ENCODE peak calls at places on chromosomes 7 and 10, in seven cellular contexts. One of them, this sample, is unnamed.
A peak's percentile ranks its signal among the peaks of the same experiment; 100 is the strongest.

GRCh38 chr7:37467017-37467416 is 18.4 kb upstream of the ELMO1 start:
- DNase-seq in cardiac fibroblast: no peak
- DNase-seq in iris pigment epithelial cell: no peak
- DNase-seq in fibroblast of the conjunctiva: no peak
- DNase-seq in hepatocyte: no peak
- DNase-seq in WERI-Rb-1: no peak
- DNase-seq in CD8-positive, alpha-beta T cell: no peak
- DNase-seq in this sample: no peak

GRCh38 chr7:14793151-14793550 is 109.4 kb downstream of the DGKB start:
- DNase-seq in cardiac fibroblast: no peak
- DNase-seq in iris pigment epithelial cell: no peak
- DNase-seq in fibroblast of the conjunctiva: no peak
- DNase-seq in hepatocyte: no peak
- DNase-seq in WERI-Rb-1: no peak
- DNase-seq in CD8-positive, alpha-beta T cell: no peak
- DNase-seq in this sample: no peak

GRCh38 chr10:109183366-109183765 is 739.9 kb downstream of the XPNPEP1 start:
- DNase-seq in cardiac fibroblast: no peak
- DNase-seq in iris pigment epithelial cell: peak; percentile 32
- DNase-seq in fibroblast of the conjunctiva: no peak
- DNase-seq in hepatocyte: no peak
- DNase-seq in WERI-Rb-1: no peak
- DNase-seq in CD8-positive, alpha-beta T cell: no peak
- DNase-seq in this sample: no peak

GRCh38 chr10:88962336-88962735 is 9.8 kb upstream of the ACTA2 start:
- DNase-seq in cardiac fibroblast: no peak
- DNase-seq in iris pigment epithelial cell: no peak
- DNase-seq in fibroblast of the conjunctiva: no peak
- DNase-seq in hepatocyte: no peak
- DNase-seq in WERI-Rb-1: no peak
- DNase-seq in CD8-positive, alpha-beta T cell: no peak
- DNase-seq in this sample: no peak

GRCh38 chr7:100371561-100372171 is 1.6 kb upstream of the PILRA start:
- DNase-seq in cardiac fibroblast: no peak
- DNase-seq in iris pigment epithelial cell: no peak
- DNase-seq in fibroblast of the conjunctiva: no peak
- DNase-seq in hepatocyte: no peak
- DNase-seq in WERI-Rb-1: no peak
- DNase-seq in CD8-positive, alpha-beta T cell: no peak
- DNase-seq in this sample: no peak

GRCh38 chr10:103553743-103554487 is 60.4 kb downstream of the NEURL1 start:
- DNase-seq in cardiac fibroblast: no peak
- DNase-seq in iris pigment epithelial cell: no peak
- DNase-seq in fibroblast of the conjunctiva: no peak
- DNase-seq in hepatocyte: no peak
- DNase-seq in WERI-Rb-1: no peak
- DNase-seq in CD8-positive, alpha-beta T cell: no peak
- DNase-seq in this sample: no peak

GRCh38 chr7:16563281-16564022 is 36.8 kb downstream of the LRRC72 start:
- DNase-seq in cardiac fibroblast: peak; percentile 6
- DNase-seq in iris pigment epithelial cell: peak; percentile 53
- DNase-seq in fibroblast of the conjunctiva: no peak
- DNase-seq in hepatocyte: no peak
- DNase-seq in WERI-Rb-1: no peak
- DNase-seq in CD8-positive, alpha-beta T cell: no peak
- DNase-seq in this sample: peak; percentile 45

GRCh38 chr10:819326-819725 is 112.2 kb downstream of the LARP4B start:
- DNase-seq in cardiac fibroblast: peak; percentile 39
- DNase-seq in iris pigment epithelial cell: peak; percentile 78
- DNase-seq in fibroblast of the conjunctiva: no peak
- DNase-seq in hepatocyte: no peak
- DNase-seq in WERI-Rb-1: no peak
- DNase-seq in CD8-positive, alpha-beta T cell: no peak
- DNase-seq in this sample: no peak

GRCh38 chr10:78924319-78925003 is 144.3 kb upstream of the ZMIZ1 start:
- DNase-seq in cardiac fibroblast: no peak
- DNase-seq in iris pigment epithelial cell: no peak
- DNase-seq in fibroblast of the conjunctiva: no peak
- DNase-seq in hepatocyte: no peak
- DNase-seq in WERI-Rb-1: no peak
- DNase-seq in CD8-positive, alpha-beta T cell: no peak
- DNase-seq in this sample: peak; percentile 47

GRCh38 chr7:112149734-112150133 is 56.5 kb downstream of the DOCK4 start:
- DNase-seq in cardiac fibroblast: no peak
- DNase-seq in iris pigment epithelial cell: no peak
- DNase-seq in fibroblast of the conjunctiva: no peak
- DNase-seq in hepatocyte: no peak
- DNase-seq in WERI-Rb-1: no peak
- DNase-seq in CD8-positive, alpha-beta T cell: no peak
- DNase-seq in this sample: no peak

GRCh38 chr10:108453166-108453565 is 1288.7 kb upstream of the SORCS1 start:
- DNase-seq in cardiac fibroblast: no peak
- DNase-seq in iris pigment epithelial cell: no peak
- DNase-seq in fibroblast of the conjunctiva: no peak
- DNase-seq in hepatocyte: no peak
- DNase-seq in WERI-Rb-1: no peak
- DNase-seq in CD8-positive, alpha-beta T cell: no peak
- DNase-seq in this sample: no peak

GRCh38 chr10:77105756-77106155 is 531.9 kb downstream of the KCNMA1 start:
- DNase-seq in cardiac fibroblast: peak; percentile 67
- DNase-seq in iris pigment epithelial cell: no peak
- DNase-seq in fibroblast of the conjunctiva: peak; percentile 57
- DNase-seq in hepatocyte: no peak
- DNase-seq in WERI-Rb-1: no peak
- DNase-seq in CD8-positive, alpha-beta T cell: no peak
- DNase-seq in this sample: no peak

GRCh38 chr7:2621061-2621828 is 10.5 kb upstream of the TTYH3 start:
- DNase-seq in cardiac fibroblast: peak; percentile 83
- DNase-seq in iris pigment epithelial cell: peak; percentile 79
- DNase-seq in fibroblast of the conjunctiva: no peak
- DNase-seq in hepatocyte: peak; percentile 83
- DNase-seq in WERI-Rb-1: peak; percentile 91
- DNase-seq in CD8-positive, alpha-beta T cell: no peak
- DNase-seq in this sample: no peak

GRCh38 chr7:148997497-148997896 is 30.8 kb downstream of the PDIA4 start:
- DNase-seq in cardiac fibroblast: no peak
- DNase-seq in iris pigment epithelial cell: no peak
- DNase-seq in fibroblast of the conjunctiva: no peak
- DNase-seq in hepatocyte: no peak
- DNase-seq in WERI-Rb-1: no peak
- DNase-seq in CD8-positive, alpha-beta T cell: no peak
- DNase-seq in this sample: no peak

GRCh38 chr10:91536101-91536500 is 96.8 kb downstream of the PPP1R3C start:
- DNase-seq in cardiac fibroblast: peak; percentile 73
- DNase-seq in iris pigment epithelial cell: peak; percentile 34
- DNase-seq in fibroblast of the conjunctiva: no peak
- DNase-seq in hepatocyte: no peak
- DNase-seq in WERI-Rb-1: no peak
- DNase-seq in CD8-positive, alpha-beta T cell: no peak
- DNase-seq in this sample: no peak

GRCh38 chr7:128672927-128673517 is 930 bp downstream of the GARIN1A start:
- DNase-seq in cardiac fibroblast: peak; percentile 34
- DNase-seq in iris pigment epithelial cell: peak; percentile 45
- DNase-seq in fibroblast of the conjunctiva: peak; percentile 5
- DNase-seq in hepatocyte: peak; percentile 37
- DNase-seq in WERI-Rb-1: no peak
- DNase-seq in CD8-positive, alpha-beta T cell: no peak
- DNase-seq in this sample: no peak

GRCh38 chr10:90204956-90205695 is 503.7 kb downstream of the KIF20B start:
- DNase-seq in cardiac fibroblast: peak; percentile 51
- DNase-seq in iris pigment epithelial cell: peak; percentile 76
- DNase-seq in fibroblast of the conjunctiva: no peak
- DNase-seq in hepatocyte: no peak
- DNase-seq in WERI-Rb-1: no peak
- DNase-seq in CD8-positive, alpha-beta T cell: no peak
- DNase-seq in this sample: no peak

GRCh38 chr7:123122951-123123350 is 76.8 kb downstream of the SLC13A1 start:
- DNase-seq in cardiac fibroblast: no peak
- DNase-seq in iris pigment epithelial cell: no peak
- DNase-seq in fibroblast of the conjunctiva: no peak
- DNase-seq in hepatocyte: no peak
- DNase-seq in WERI-Rb-1: no peak
- DNase-seq in CD8-positive, alpha-beta T cell: no peak
- DNase-seq in this sample: no peak

GRCh38 chr7:105036217-105037168 is 22.5 kb downstream of the KMT2E start:
- DNase-seq in cardiac fibroblast: no peak
- DNase-seq in iris pigment epithelial cell: no peak
- DNase-seq in fibroblast of the conjunctiva: no peak
- DNase-seq in hepatocyte: no peak
- DNase-seq in WERI-Rb-1: peak; percentile 83
- DNase-seq in CD8-positive, alpha-beta T cell: no peak
- DNase-seq in this sample: no peak

GRCh38 chr7:111825046-111825445 is 262.8 kb upstream of the IMMP2L start:
- DNase-seq in cardiac fibroblast: no peak
- DNase-seq in iris pigment epithelial cell: peak; percentile 42
- DNase-seq in fibroblast of the conjunctiva: no peak
- DNase-seq in hepatocyte: no peak
- DNase-seq in WERI-Rb-1: no peak
- DNase-seq in CD8-positive, alpha-beta T cell: no peak
- DNase-seq in this sample: no peak

GRCh38 chr7:47597379-47597778 is 15.5 kb upstream of the TNS3 start:
- DNase-seq in cardiac fibroblast: no peak
- DNase-seq in iris pigment epithelial cell: no peak
- DNase-seq in fibroblast of the conjunctiva: no peak
- DNase-seq in hepatocyte: no peak
- DNase-seq in WERI-Rb-1: no peak
- DNase-seq in CD8-positive, alpha-beta T cell: no peak
- DNase-seq in this sample: no peak

GRCh38 chr7:115230882-115231508 is 309.1 kb downstream of the MDFIC start:
- DNase-seq in cardiac fibroblast: peak; percentile 91
- DNase-seq in iris pigment epithelial cell: peak; percentile 92
- DNase-seq in fibroblast of the conjunctiva: peak; percentile 94
- DNase-seq in hepatocyte: peak; percentile 53
- DNase-seq in WERI-Rb-1: no peak
- DNase-seq in CD8-positive, alpha-beta T cell: no peak
- DNase-seq in this sample: no peak

GRCh38 chr7:151291206-151291605 is 42.7 kb upstream of the SMARCD3 start:
- DNase-seq in cardiac fibroblast: no peak
- DNase-seq in iris pigment epithelial cell: no peak
- DNase-seq in fibroblast of the conjunctiva: no peak
- DNase-seq in hepatocyte: no peak
- DNase-seq in WERI-Rb-1: no peak
- DNase-seq in CD8-positive, alpha-beta T cell: no peak
- DNase-seq in this sample: no peak

GRCh38 chr7:37065779-37066271 is 341.5 kb upstream of the AOAH start:
- DNase-seq in cardiac fibroblast: peak; percentile 27
- DNase-seq in iris pigment epithelial cell: peak; percentile 34
- DNase-seq in fibroblast of the conjunctiva: no peak
- DNase-seq in hepatocyte: peak; percentile 50
- DNase-seq in WERI-Rb-1: no peak
- DNase-seq in CD8-positive, alpha-beta T cell: no peak
- DNase-seq in this sample: no peak

GRCh38 chr10:43287056-43288007 is 20.5 kb upstream of the RASGEF1A start:
- DNase-seq in cardiac fibroblast: no peak
- DNase-seq in iris pigment epithelial cell: peak; percentile 46
- DNase-seq in fibroblast of the conjunctiva: no peak
- DNase-seq in hepatocyte: no peak
- DNase-seq in WERI-Rb-1: no peak
- DNase-seq in CD8-positive, alpha-beta T cell: peak; percentile 20
- DNase-seq in this sample: no peak

GRCh38 chr10:70302292-70302691 is 18.5 kb upstream of the NPFFR1 start:
- DNase-seq in cardiac fibroblast: peak; percentile 93
- DNase-seq in iris pigment epithelial cell: peak; percentile 65
- DNase-seq in fibroblast of the conjunctiva: peak; percentile 76
- DNase-seq in hepatocyte: no peak
- DNase-seq in WERI-Rb-1: no peak
- DNase-seq in CD8-positive, alpha-beta T cell: no peak
- DNase-seq in this sample: peak; percentile 65

GRCh38 chr10:63921932-63922713 is 400.9 kb downstream of the REEP3 start:
- DNase-seq in cardiac fibroblast: no peak
- DNase-seq in iris pigment epithelial cell: no peak
- DNase-seq in fibroblast of the conjunctiva: no peak
- DNase-seq in hepatocyte: no peak
- DNase-seq in WERI-Rb-1: no peak
- DNase-seq in CD8-positive, alpha-beta T cell: no peak
- DNase-seq in this sample: no peak